ENCODE peak calls at places on chromosomes 2 and 18, in six cellular contexts. W is HCT116, G is H1, C is K562, L is HepG2, I is GM12878. N is an unnamed sample.

GRCh38 chr2:70935468-70936164 is at the start of gene ATP6V1B1:
- DNase-seq in W (no peak), I (no peak), L (peak; percentile 23), C (no peak), G (peak; percentile 51), N (no peak)

GRCh38 chr2:46909153-46909552 is 6.5 kb downstream of the MCFD2 start:
- DNase-seq in I (no peak), G (no peak), W (no peak), L (no peak), C (no peak), N (no peak)

GRCh38 chr2:133130548-133131246 is 437.6 kb downstream of the NCKAP5 start:
- DNase-seq in G (no peak), C (no peak), I (no peak), W (no peak), L (no peak), N (no peak)

GRCh38 chr2:179422037-179422643 is 157.5 kb upstream of the SESTD1 start:
- DNase-seq in W (peak; percentile 58), G (peak; percentile 81), I (no peak), C (peak; percentile 20), L (peak; percentile 75), N (peak; percentile 71)

GRCh38 chr2:54000524-54000923 is 29.7 kb upstream of the PSME4 start:
- DNase-seq in L (no peak), I (no peak), C (no peak), W (no peak), G (no peak), N (no peak)

GRCh38 chr2:12169721-12170120 is 423.3 kb downstream of the LPIN1 start:
- DNase-seq in L (no peak), G (no peak), I (no peak), W (no peak), C (no peak), N (no peak)

GRCh38 chr18:22314406-22314805 is 103.3 kb downstream of the CTAGE1 start:
- DNase-seq in C (no peak), G (no peak), W (no peak), L (no peak), I (no peak), N (no peak)

GRCh38 chr2:233369462-233369861 is 15.2 kb downstream of the DGKD start:
- DNase-seq in W (no peak), G (no peak), L (no peak), C (no peak), I (no peak), N (no peak)

GRCh38 chr2:219515874-219516629 is 1.8 kb downstream of the ASIC4 start:
- DNase-seq in C (no peak), G (no peak), W (no peak), L (no peak), I (no peak), N (no peak)

GRCh38 chr2:42859801-42860200 is 67.4 kb upstream of the HAAO start:
- DNase-seq in W (no peak), G (no peak), L (no peak), I (no peak), C (no peak), N (no peak)

GRCh38 chr2:38073211-38074005 is 2.5 kb downstream of the CYP1B1 start:
- DNase-seq in W (no peak), G (peak; percentile 73), I (no peak), C (no peak), L (no peak), N (no peak)

GRCh38 chr18:72867721-72868665 is at the start of gene NETO1:
- DNase-seq in W (no peak), I (no peak), G (peak; percentile 61), C (no peak), L (no peak), N (no peak)

GRCh38 chr18:74947417-74947816 is 261.5 kb downstream of the PTGR3 start:
- DNase-seq in I (no peak), W (no peak), G (no peak), C (no peak), L (no peak), N (no peak)

GRCh38 chr2:23614701-23615100 is 229.7 kb downstream of the KLHL29 start:
- DNase-seq in W (no peak), C (no peak), I (no peak), L (no peak), G (no peak), N (no peak)

GRCh38 chr18:51160646-51161045 is 36.8 kb downstream of the MEX3C start:
- DNase-seq in L (no peak), G (no peak), W (no peak), I (no peak), C (no peak), N (no peak)

GRCh38 chr2:150165988-150166965 is 321.2 kb downstream of the RND3 start:
- DNase-seq in W (no peak), C (peak; percentile 38), I (no peak), G (no peak), L (peak; percentile 12), N (no peak)

DNA sequence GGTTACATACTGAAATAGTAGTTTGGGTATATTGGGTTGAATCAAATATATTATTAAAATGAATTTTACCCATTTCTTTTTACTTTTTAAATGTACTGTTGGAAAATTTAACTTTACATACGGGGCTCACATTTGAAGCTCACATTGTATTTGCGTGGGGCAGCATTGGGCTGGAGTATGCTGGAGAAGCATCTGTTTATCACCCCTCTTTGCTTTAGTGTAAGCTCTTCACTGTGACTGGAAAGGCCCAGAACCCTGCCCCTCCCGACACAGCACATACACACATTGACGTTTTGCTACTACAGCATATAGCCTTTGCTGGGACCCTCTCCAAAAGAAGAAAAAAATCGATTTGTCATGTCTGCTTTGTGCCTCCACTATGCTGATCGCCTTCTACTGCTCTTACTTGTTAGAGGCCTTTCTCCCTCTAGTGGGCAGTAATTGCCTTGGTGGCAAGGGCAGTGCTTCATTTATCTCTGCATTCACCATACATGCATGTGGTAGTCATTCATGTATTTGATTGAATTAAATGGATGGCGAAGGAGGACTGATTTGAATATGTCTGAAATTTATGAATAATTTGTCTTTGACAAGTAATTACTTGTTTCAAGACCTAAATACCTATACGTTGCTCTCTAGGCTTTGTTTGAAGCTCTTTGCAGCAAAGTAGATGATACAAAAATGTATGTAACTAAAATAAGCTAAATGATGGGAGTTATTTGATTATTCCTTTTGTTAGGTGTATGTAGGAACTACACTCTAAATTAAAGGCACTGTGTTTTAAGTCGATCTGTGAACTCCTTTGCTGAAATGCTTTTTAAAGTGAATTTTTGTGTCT is 37.4 kb downstream of the VAPA start:
- DNase-seq in W (peak; percentile 55), I (no peak), G (no peak), C (peak; percentile 56), L (peak; percentile 59), N (peak; percentile 32)
- H3K36me3 ChIP-seq in W (peaks cover 50% of the 10 kb centered on the region), I (peaks cover 3% of the 10 kb centered on the region), G (peaks cover 36% of the 10 kb centered on the region), C (peaks cover 95% of the 10 kb centered on the region), L (peaks cover 38% of the 10 kb centered on the region), N (peaks cover 50% of the 10 kb centered on the region)

GRCh38 chr2:130850788-130851623 is 14.3 kb downstream of the ARHGEF4 start:
- DNase-seq in G (no peak), L (no peak), C (no peak), W (no peak), I (no peak), N (no peak)
- TF ChIP-seq ZNF274 in G (no peak), L (no peak), C (no peak), W (no peak), I (no peak), N (no peak)

GRCh38 chr2:30288576-30288975 is 57.2 kb downstream of the LBH start:
- DNase-seq in C (no peak), G (no peak), L (no peak), W (no peak), I (no peak), N (no peak)

GRCh38 chr2:30294147-30294546 is 62.8 kb downstream of the LBH start:
- DNase-seq in C (no peak), G (no peak), W (no peak), L (no peak), I (no peak), N (no peak)

GRCh38 chr2:30296496-30296895 is 65.2 kb downstream of the LBH start:
- DNase-seq in I (no peak), W (no peak), L (no peak), G (no peak), C (no peak), N (no peak)

GRCh38 chr2:30298302-30298701 is 67.0 kb downstream of the LBH start:
- DNase-seq in I (no peak), C (no peak), W (no peak), L (no peak), G (no peak), N (no peak)

GRCh38 chr2:30293303-30293912 is 62.1 kb downstream of the LBH start:
- DNase-seq in W (peak; percentile 28), L (no peak), G (no peak), I (no peak), C (no peak), N (no peak)
- TF ChIP-seq YY1 in W (no peak), L (no peak), G (no peak), I (no peak), C (no peak), N (no peak)

GRCh38 chr2:200456567-200456966 is 53.3 kb downstream of the KCTD18 start:
- DNase-seq in G (no peak), C (no peak), I (no peak), L (no peak), W (no peak), N (no peak)

GRCh38 chr2:200459101-200459500 is 50.8 kb downstream of the KCTD18 start:
- DNase-seq in L (no peak), C (no peak), W (no peak), I (no peak), G (no peak), N (no peak)

GRCh38 chr2:200463449-200463848 is 46.4 kb downstream of the KCTD18 start:
- DNase-seq in L (no peak), I (no peak), W (no peak), G (no peak), C (no peak), N (no peak)

GRCh38 chr2:200466703-200467418 is 43.0 kb downstream of the KCTD18 start:
- DNase-seq in L (no peak), I (no peak), W (no peak), C (no peak), G (no peak), N (no peak)

DNA sequence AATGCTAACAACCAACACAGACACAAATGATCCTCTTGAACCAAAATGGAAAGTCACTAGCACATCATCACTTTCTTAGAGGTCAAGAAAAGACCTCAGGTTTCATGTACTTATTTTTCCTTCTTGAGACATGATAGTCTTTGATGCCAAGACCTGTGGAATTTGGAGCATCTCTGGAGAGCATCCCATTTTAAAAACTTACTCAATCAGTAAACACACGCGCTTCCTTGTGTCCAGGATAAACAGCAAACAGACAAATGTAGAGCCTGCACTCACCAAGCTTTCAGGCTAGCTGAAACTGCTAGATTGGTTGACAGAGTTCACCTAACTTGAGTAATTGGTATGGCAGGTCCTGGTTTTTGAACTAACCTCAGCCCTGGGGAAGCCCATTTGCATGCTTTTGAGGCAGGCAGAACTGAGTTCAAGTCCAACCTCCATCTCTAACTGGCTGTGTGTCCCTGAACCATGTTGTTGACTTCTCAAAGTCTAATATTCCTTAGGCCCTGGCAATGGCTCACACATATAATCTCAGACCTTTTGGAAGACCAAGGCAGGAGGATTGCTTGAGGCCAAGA is 47.6 kb downstream of the KCTD18 start:
- DNase-seq in C (no peak), I (no peak), G (no peak), L (no peak), W (no peak), N (no peak)
- H3K36me3 ChIP-seq in C (no peaks in the 10 kb centered on the region), I (no peaks in the 10 kb centered on the region), G (peaks cover 56% of the 10 kb centered on the region), L (peaks cover 70% of the 10 kb centered on the region), W (peaks cover 11% of the 10 kb centered on the region), N (peaks cover 20% of the 10 kb centered on the region)